ENCODE peak calls at places on chromosomes 12 and 14, in five cellular contexts. I is tibial artery, P is lower lobe of right lung, H is GM23338, A is left ventricle myocardium inferior. K is an unnamed sample.

GRCh38 chr14:81162941-81163340 is 57.8 kb downstream of the GTF2A1 start:
- DNase-seq in H (no peak), P (no peak), I (no peak), A (no peak), K (no peak)

GRCh38 chr12:132719954-132720324 is 9.3 kb downstream of the PGAM5 start:
- DNase-seq in A (no peak), H (no peak), P (no peak), I (no peak), K (no peak)

GRCh38 chr14:64889352-64889751 is 9.6 kb upstream of the SPTB start:
- DNase-seq in P (no peak), H (no peak), A (no peak), I (no peak), K (no peak)

GRCh38 chr12:6536894-6537579 is 2.7 kb downstream of the GAPDH start:
- DNase-seq in P (no peak), H (no peak), I (no peak), A (no peak), K (peak; percentile 32)

GRCh38 chr12:43836455-43836989 is 641 bp downstream of the TMEM117 start:
- DNase-seq in I (no peak), A (no peak), P (no peak), H (no peak), K (no peak)

GRCh38 chr12:122976648-122976975 is 1.6 kb downstream of the OGFOD2 start:
- DNase-seq in I (no peak), A (no peak), H (no peak), P (no peak), K (no peak)

GRCh38 chr12:131755305-131756113 is 44.6 kb downstream of the SFSWAP start:
- DNase-seq in H (peak; percentile 92), I (no peak), P (no peak), A (no peak), K (peak; percentile 48)

GRCh38 chr12:1842905-1843640 is 22.7 kb downstream of the LRTM2 start:
- DNase-seq in A (no peak), I (no peak), P (peak; percentile 30), H (no peak), K (no peak)

GRCh38 chr14:31449136-31449535 is 8.2 kb downstream of the DTD2 start:
- DNase-seq in A (no peak), P (no peak), I (no peak), H (no peak), K (no peak)

GRCh38 chr14:54572316-54572715 is 5.4 kb downstream of the SAMD4A start:
- DNase-seq in I (no peak), P (no peak), H (peak; percentile 88), A (no peak), K (peak; percentile 47)

GRCh38 chr12:59650594-59651229 is 54.9 kb downstream of the SLC16A7 start:
- DNase-seq in P (no peak), H (peak; percentile 14), A (no peak), I (no peak), K (no peak)

GRCh38 chr12:88298761-88299242 is 156.7 kb downstream of the TMTC3 start:
- DNase-seq in I (no peak), P (no peak), H (peak; percentile 13), A (no peak), K (no peak)

GRCh38 chr14:54291491-54292191 is 105.2 kb upstream of the CDKN3 start:
- DNase-seq in H (peak; percentile 24), A (no peak), P (no peak), I (no peak), K (no peak)

GRCh38 chr14:67566908-67567307 is 33.2 kb downstream of the PIGH start:
- DNase-seq in A (no peak), I (no peak), P (no peak), H (no peak), K (no peak)

GRCh38 chr12:68476786-68477185 is 133.9 kb upstream of the RAP1B start:
- DNase-seq in P (no peak), A (no peak), I (no peak), H (no peak), K (no peak)

GRCh38 chr12:133130808-133131128 is 341 bp downstream of the ZNF10 start:
- DNase-seq in I (peak; percentile 38), P (peak; percentile 65), H (no peak), A (peak; percentile 26), K (peak; percentile 28)

GRCh38 chr12:59716049-59716448 is 120.2 kb downstream of the SLC16A7 start:
- DNase-seq in P (no peak), H (no peak), A (no peak), I (no peak), K (no peak)

GRCh38 chr14:49992901-49993335 is 100.0 kb downstream of the ARF6 start:
- DNase-seq in H (no peak), I (no peak), A (no peak), P (no peak), K (no peak)

GRCh38 chr12:14558377-14559051 is 9.2 kb downstream of the PLBD1 start:
- DNase-seq in I (no peak), A (no peak), H (no peak), P (no peak), K (no peak)

GRCh38 chr12:4177257-4177656 is 96.3 kb upstream of the CCND2 start:
- DNase-seq in A (no peak), I (no peak), P (no peak), H (no peak), K (no peak)

GRCh38 chr12:16300222-16300621 is 22.7 kb upstream of the SLC15A5 start:
- DNase-seq in A (no peak), I (no peak), H (peak; percentile 40), P (no peak), K (no peak)

GRCh38 chr12:123543541-123543940 is 10.0 kb upstream of the RILPL1 start:
- DNase-seq in P (no peak), I (no peak), A (no peak), H (no peak), K (no peak)

GRCh38 chr14:67285876-67286452 is 44.7 kb downstream of the PALS1 start:
- DNase-seq in I (no peak), P (no peak), H (peak; percentile 82), A (no peak), K (no peak)

GRCh38 chr12:75658286-75658685 is 146.9 kb upstream of the KRR1 start:
- DNase-seq in H (no peak), I (no peak), A (no peak), P (no peak), K (no peak)

GRCh38 chr14:102749833-102750775 is 27.1 kb upstream of the TRAF3 start:
- DNase-seq in P (no peak), A (no peak), H (no peak), I (no peak), K (no peak)

GRCh38 chr14:89190779-89191513 is 226.1 kb downstream of the FOXN3 start:
- DNase-seq in A (no peak), P (no peak), I (no peak), H (peak; percentile 74), K (peak; percentile 95)

GRCh38 chr12:46364777-46365580 is 7.6 kb downstream of the SLC38A2 start:
- DNase-seq in A (no peak), H (no peak), I (peak; percentile 67), P (no peak), K (no peak)

GRCh38 chr12:65306229-65306602 is 27.7 kb downstream of the MSRB3 start:
- DNase-seq in I (no peak), A (no peak), P (no peak), H (no peak), K (no peak)

GRCh38 chr12:6963016-6963731 is 7.3 kb downstream of the PHB2 start:
- DNase-seq in I (peak; percentile 18), P (peak; percentile 93), A (peak; percentile 17), H (peak; percentile 95), K (no peak)

DNA sequence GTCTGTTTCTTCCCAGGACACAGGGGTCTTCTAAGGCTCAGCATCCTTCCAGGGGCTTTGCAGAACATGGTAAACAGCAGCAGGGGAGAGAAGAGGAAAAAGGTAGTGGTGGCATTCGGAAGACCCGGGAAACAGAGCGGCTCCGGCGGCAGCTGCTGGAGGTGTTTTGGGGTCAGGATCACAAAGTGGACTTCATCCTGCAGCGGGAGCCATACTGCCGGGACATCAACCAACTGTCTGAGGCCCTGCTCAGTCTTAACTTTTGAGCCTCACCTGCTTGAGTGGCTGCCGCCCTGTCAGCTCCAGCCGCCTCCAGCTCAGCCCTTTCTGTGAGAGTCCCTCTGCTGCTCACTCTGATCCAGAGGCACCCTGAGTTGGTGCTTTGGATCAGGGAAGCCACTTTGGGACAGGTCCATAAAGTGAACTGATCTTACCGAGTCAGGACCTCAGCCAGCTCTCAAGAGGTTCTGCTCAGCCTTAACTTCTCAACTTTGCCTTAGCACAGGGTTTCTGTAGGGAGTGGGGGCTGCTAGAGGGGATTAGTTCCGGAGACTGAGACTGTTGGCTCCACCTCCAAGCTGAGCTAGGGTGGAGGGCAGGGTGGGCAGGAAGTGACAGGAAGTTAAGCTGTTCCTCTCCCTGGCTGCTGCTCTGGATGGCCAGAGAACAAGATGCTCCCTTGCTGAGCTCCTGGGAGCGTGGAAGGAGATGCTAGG is 5.4 kb downstream of the SDR39U1 start:
- DNase-seq in P (no peak), H (peak; percentile 9), I (no peak), A (no peak), K (no peak)
- TF ChIP-seq CTCF in P (no peak), H (no peak), I (no peak), A (peak; percentile 13), K (no peak)

GRCh38 chr12:93429852-93430251 is 11.9 kb downstream of the UBE2N start:
- DNase-seq in P (no peak), I (no peak), H (no peak), A (no peak), K (no peak)

GRCh38 chr12:93426406-93426805 is 15.3 kb downstream of the UBE2N start:
- DNase-seq in P (no peak), I (no peak), H (no peak), A (no peak), K (no peak)

GRCh38 chr12:93427779-93428564 is 13.8 kb downstream of the UBE2N start:
- DNase-seq in I (no peak), H (no peak), P (no peak), A (no peak), K (no peak)

GRCh38 chr12:93430280-93430679 is 11.5 kb downstream of the UBE2N start:
- DNase-seq in I (no peak), H (no peak), A (no peak), P (no peak), K (no peak)

GRCh38 chr12:93429448-93429847 is 12.3 kb downstream of the UBE2N start:
- DNase-seq in I (no peak), A (no peak), H (no peak), P (no peak), K (no peak)
- H3K4me1 ChIP-seq in I (peaks cover 24% of the 10 kb centered on the region), A (peaks cover 97% of the 10 kb centered on the region), H (peaks cover 28% of the 10 kb centered on the region), P (peaks cover 78% of the 10 kb centered on the region), K (peaks cover 5% of the 10 kb centered on the region)

GRCh38 chr14:100121643-100122480 is 37.6 kb downstream of the DEGS2 start:
- DNase-seq in H (no peak), I (no peak), P (no peak), A (no peak), K (no peak)

GRCh38 chr14:100124551-100125088 is 34.8 kb downstream of the DEGS2 start:
- DNase-seq in H (no peak), P (no peak), A (no peak), I (no peak), K (no peak)

GRCh38 chr14:100120522-100121269 is 38.7 kb downstream of the DEGS2 start:
- DNase-seq in H (no peak), A (no peak), I (no peak), P (no peak), K (no peak)

GRCh38 chr14:100123618-100124017 is 35.8 kb downstream of the DEGS2 start:
- DNase-seq in P (no peak), I (no peak), A (no peak), H (no peak), K (no peak)

GRCh38 chr14:100122481-100123215 is 36.8 kb downstream of the DEGS2 start:
- DNase-seq in P (no peak), H (no peak), A (no peak), I (no peak), K (no peak)
- TF ChIP-seq CTCF in P (no peak), H (peak; percentile 36), A (peak; percentile 31), I (no peak), K (peak; percentile 36)

GRCh38 chr12:117718141-117718540 is 250.6 kb downstream of the KSR2 start:
- DNase-seq in H (no peak), P (no peak), A (no peak), I (no peak), K (no peak)
- H3K4me1 ChIP-seq in H (peaks cover 4% of the 10 kb centered on the region), P (no peaks in the 10 kb centered on the region), A (peaks cover 8% of the 10 kb centered on the region), I (no peaks in the 10 kb centered on the region), K (no peaks in the 10 kb centered on the region)

K was measured in BE2C.